ENCODE peak calls at places on chromosomes 7 and 10, in five cellular contexts. P is occipital lobe, C is endothelial cell, K is T-helper 9 cell, A is NCI-H1092. G is an unnamed sample.

GRCh38 chr7:103446046-103446520 is at the start of gene SLC26A5:
- DNase-seq in P (no peak), C (peak; percentile 46), K (peak; percentile 4), A (peak; percentile 12), G (peak; percentile 34)

GRCh38 chr10:110625356-110625894 is 18.7 kb upstream of the RBM20 start:
- DNase-seq in P (no peak), C (no peak), K (no peak), A (no peak), G (no peak)

GRCh38 chr10:62560207-62560819 is 186.1 kb downstream of the ZNF365 start:
- DNase-seq in P (no peak), C (no peak), K (no peak), A (no peak), G (no peak)

GRCh38 chr10:86164912-86165311 is 201.7 kb downstream of the GRID1 start:
- DNase-seq in P (no peak), C (no peak), K (no peak), A (no peak), G (no peak)

GRCh38 chr7:151427705-151428392 is 12.1 kb downstream of the CRYGN start:
- DNase-seq in P (no peak), C (no peak), K (no peak), A (no peak), G (no peak)

GRCh38 chr7:69967699-69968450 is 369.6 kb downstream of the AUTS2 start:
- DNase-seq in P (no peak), C (no peak), K (no peak), A (no peak), G (no peak)

GRCh38 chr7:132828502-132828901 is 252.2 kb upstream of the PLXNA4 start:
- DNase-seq in P (no peak), C (no peak), K (no peak), A (no peak), G (no peak)

GRCh38 chr10:61052469-61053205 is 108.7 kb upstream of the RHOBTB1 start:
- DNase-seq in P (no peak), C (no peak), K (no peak), A (no peak), G (no peak)

GRCh38 chr7:107394301-107394700 is 75.6 kb upstream of the GPR22 start:
- DNase-seq in P (no peak), C (no peak), K (no peak), A (no peak), G (no peak)

GRCh38 chr7:1123721-1124120 is 35.8 kb downstream of the GPER1 start:
- DNase-seq in P (peak; percentile 43), C (peak; percentile 87), K (no peak), A (no peak), G (peak; percentile 64)